ENCODE peak calls at places on chromosomes 16 and 17, in seven cellular contexts. One of them, this sample, is unnamed. For H3K27me3, the result is how much of the 10 kb centered on the place peaks cover.

GRCh38 chr16:87235810-87236515 is 81.2 kb downstream of the C16orf95 start:
- DNase-seq in K562: no peak
- DNase-seq in stomach: no peak
- DNase-seq in breast epithelium: no peak
- DNase-seq in endodermal cell: peak
- DNase-seq in tibial nerve: no peak
- DNase-seq in AG04450: no peak
- DNase-seq in this sample: no peak

GRCh38 chr17:52159810-52160578 is 1.5 kb upstream of the CA10 start:
- DNase-seq in endodermal cell: no peak
- DNase-seq in tibial nerve: no peak
- DNase-seq in K562: no peak
- DNase-seq in breast epithelium: no peak
- DNase-seq in AG04450: no peak
- DNase-seq in stomach: no peak
- DNase-seq in this sample: no peak

GRCh38 chr16:27820646-27821345 is 242.7 kb downstream of the GSG1L start:
- DNase-seq in tibial nerve: no peak
- DNase-seq in K562: no peak
- DNase-seq in breast epithelium: no peak
- DNase-seq in stomach: no peak
- DNase-seq in AG04450: no peak
- DNase-seq in endodermal cell: peak
- DNase-seq in this sample: no peak

GRCh38 chr17:83053779-83054451 is 25.5 kb upstream of the METRNL start:
- DNase-seq in breast epithelium: no peak
- DNase-seq in AG04450: no peak
- DNase-seq in stomach: peak
- DNase-seq in tibial nerve: peak
- DNase-seq in K562: no peak
- DNase-seq in endodermal cell: peak
- DNase-seq in this sample: no peak

GRCh38 chr17:39671651-39672521 is 3.6 kb downstream of the PNMT start:
- DNase-seq in breast epithelium: no peak
- DNase-seq in endodermal cell: peak
- DNase-seq in AG04450: no peak
- DNase-seq in tibial nerve: no peak
- DNase-seq in K562: peak
- DNase-seq in stomach: peak
- DNase-seq in this sample: peak

GRCh38 chr17:65047939-65048338 is 8.6 kb downstream of the GNA13 start:
- DNase-seq in stomach: no peak
- DNase-seq in breast epithelium: no peak
- DNase-seq in AG04450: no peak
- DNase-seq in endodermal cell: no peak
- DNase-seq in tibial nerve: no peak
- DNase-seq in K562: no peak
- DNase-seq in this sample: no peak

GRCh38 chr16:1545044-1545736 is 11.7 kb downstream of the TMEM204 start:
- DNase-seq in K562: no peak
- DNase-seq in breast epithelium: no peak
- DNase-seq in stomach: no peak
- DNase-seq in tibial nerve: no peak
- DNase-seq in endodermal cell: no peak
- DNase-seq in AG04450: no peak
- DNase-seq in this sample: no peak

GRCh38 chr16:1979271-1980025 is 1.8 kb downstream of the NOXO1 start:
- DNase-seq in endodermal cell: peak
- DNase-seq in stomach: peak
- DNase-seq in tibial nerve: no peak
- DNase-seq in AG04450: no peak
- DNase-seq in breast epithelium: no peak
- DNase-seq in K562: no peak
- DNase-seq in this sample: no peak

GRCh38 chr16:68229431-68230175 is 6.3 kb downstream of the ESRP2 start:
- DNase-seq in breast epithelium: no peak
- DNase-seq in K562: peak
- DNase-seq in tibial nerve: peak
- DNase-seq in AG04450: peak
- DNase-seq in endodermal cell: peak
- DNase-seq in stomach: peak
- DNase-seq in this sample: peak

GRCh38 chr17:76246080-76247066 is 6.1 kb upstream of the RNF157 start:
- DNase-seq in AG04450: no peak
- DNase-seq in stomach: no peak
- DNase-seq in endodermal cell: peak
- DNase-seq in breast epithelium: no peak
- DNase-seq in tibial nerve: no peak
- DNase-seq in K562: peak
- DNase-seq in this sample: no peak

GRCh38 chr16:48558269-48558915 is 51.6 kb downstream of the N4BP1 start:
- DNase-seq in AG04450: no peak
- DNase-seq in endodermal cell: no peak
- DNase-seq in breast epithelium: no peak
- DNase-seq in K562: no peak
- DNase-seq in tibial nerve: no peak
- DNase-seq in stomach: no peak
- DNase-seq in this sample: no peak

GRCh38 chr17:43416998-43417891 is 18.5 kb downstream of the ARL4D start:
- DNase-seq in K562: no peak
- DNase-seq in endodermal cell: no peak
- DNase-seq in breast epithelium: peak
- DNase-seq in AG04450: no peak
- DNase-seq in stomach: peak
- DNase-seq in tibial nerve: no peak
- DNase-seq in this sample: peak

GRCh38 chr17:10034719-10035475 is 129.8 kb upstream of the RCVRN start:
- DNase-seq in tibial nerve: no peak
- DNase-seq in breast epithelium: no peak
- DNase-seq in AG04450: no peak
- DNase-seq in stomach: no peak
- DNase-seq in endodermal cell: no peak
- DNase-seq in K562: no peak
- DNase-seq in this sample: no peak

GRCh38 chr16:70158261-70158939 is 15.2 kb upstream of the CLEC18C start:
- DNase-seq in endodermal cell: peak
- DNase-seq in AG04450: no peak
- DNase-seq in K562: peak
- DNase-seq in breast epithelium: no peak
- DNase-seq in tibial nerve: no peak
- DNase-seq in stomach: no peak
- DNase-seq in this sample: no peak

GRCh38 chr16:3807425-3808123 is 72.9 kb downstream of the CREBBP start:
- DNase-seq in breast epithelium: no peak
- DNase-seq in AG04450: no peak
- DNase-seq in stomach: no peak
- DNase-seq in K562: no peak
- DNase-seq in tibial nerve: no peak
- DNase-seq in endodermal cell: no peak
- DNase-seq in this sample: no peak

GRCh38 chr16:16014329-16015224 is 65.2 kb downstream of the ABCC1 start:
- DNase-seq in breast epithelium: peak
- DNase-seq in endodermal cell: no peak
- DNase-seq in K562: no peak
- DNase-seq in AG04450: no peak
- DNase-seq in stomach: peak
- DNase-seq in tibial nerve: peak
- DNase-seq in this sample: peak

GRCh38 chr17:4625181-4625601 is 16.3 kb downstream of the ALOX15 start:
- DNase-seq in endodermal cell: no peak
- DNase-seq in K562: no peak
- DNase-seq in stomach: no peak
- DNase-seq in tibial nerve: no peak
- DNase-seq in breast epithelium: no peak
- DNase-seq in AG04450: no peak
- DNase-seq in this sample: no peak

GRCh38 chr17:74433421-74434121 is 1.7 kb downstream of the GPRC5C start:
- DNase-seq in endodermal cell: peak
- DNase-seq in breast epithelium: no peak
- DNase-seq in tibial nerve: no peak
- DNase-seq in K562: peak
- DNase-seq in AG04450: no peak
- DNase-seq in stomach: peak
- DNase-seq in this sample: no peak

GRCh38 chr17:57625511-57625910 is 119.6 kb downstream of the CCDC182 start:
- DNase-seq in endodermal cell: no peak
- DNase-seq in K562: no peak
- DNase-seq in stomach: no peak
- DNase-seq in AG04450: no peak
- DNase-seq in breast epithelium: no peak
- DNase-seq in tibial nerve: no peak
- DNase-seq in this sample: no peak

GRCh38 chr16:54245788-54246453 is 40.7 kb downstream of the IRX3 start:
- DNase-seq in K562: peak
- DNase-seq in breast epithelium: no peak
- DNase-seq in stomach: no peak
- DNase-seq in tibial nerve: no peak
- DNase-seq in endodermal cell: no peak
- DNase-seq in AG04450: no peak
- DNase-seq in this sample: no peak

GRCh38 chr17:82449883-82450356 is 632 bp downstream of the CYBC1 start:
- DNase-seq in stomach: no peak
- DNase-seq in AG04450: no peak
- DNase-seq in breast epithelium: no peak
- DNase-seq in tibial nerve: no peak
- DNase-seq in endodermal cell: no peak
- DNase-seq in K562: no peak
- DNase-seq in this sample: no peak

GRCh38 chr16:70529051-70529777 is 5.6 kb downstream of the SF3B3 start:
- DNase-seq in breast epithelium: no peak
- DNase-seq in AG04450: no peak
- DNase-seq in endodermal cell: no peak
- DNase-seq in tibial nerve: peak
- DNase-seq in stomach: no peak
- DNase-seq in K562: no peak
- DNase-seq in this sample: no peak

GRCh38 chr17:37700881-37701280 is 44.0 kb downstream of the HNF1B start:
- DNase-seq in stomach: no peak
- DNase-seq in AG04450: no peak
- DNase-seq in endodermal cell: no peak
- DNase-seq in breast epithelium: no peak
- DNase-seq in K562: no peak
- DNase-seq in tibial nerve: no peak
- DNase-seq in this sample: no peak

GRCh38 chr17:37699285-37699973 is 45.4 kb downstream of the HNF1B start:
- DNase-seq in tibial nerve: no peak
- DNase-seq in K562: no peak
- DNase-seq in AG04450: no peak
- DNase-seq in endodermal cell: no peak
- DNase-seq in breast epithelium: no peak
- DNase-seq in stomach: no peak
- DNase-seq in this sample: no peak

GRCh38 chr17:37698856-37699255 is 46.0 kb downstream of the HNF1B start:
- DNase-seq in breast epithelium: no peak
- DNase-seq in K562: no peak
- DNase-seq in stomach: no peak
- DNase-seq in AG04450: no peak
- DNase-seq in tibial nerve: no peak
- DNase-seq in endodermal cell: no peak
- DNase-seq in this sample: no peak

GRCh38 chr17:37701424-37702020 is 43.3 kb downstream of the HNF1B start:
- DNase-seq in tibial nerve: peak
- DNase-seq in breast epithelium: no peak
- DNase-seq in stomach: peak
- DNase-seq in K562: peak
- DNase-seq in AG04450: no peak
- DNase-seq in endodermal cell: peak
- DNase-seq in this sample: no peak

GRCh38 chr17:37702605-37703004 is 42.3 kb downstream of the HNF1B start:
- DNase-seq in K562: peak
- DNase-seq in AG04450: peak
- DNase-seq in breast epithelium: no peak
- DNase-seq in stomach: no peak
- DNase-seq in tibial nerve: no peak
- DNase-seq in endodermal cell: no peak
- DNase-seq in this sample: no peak
- TF ChIP-seq CTCF in K562: no peak
- TF ChIP-seq CTCF in AG04450: no peak
- TF ChIP-seq CTCF in breast epithelium: no peak
- TF ChIP-seq CTCF in stomach: no peak
- TF ChIP-seq CTCF in tibial nerve: no peak
- TF ChIP-seq CTCF in endodermal cell: no peak
- TF ChIP-seq CTCF in this sample: no peak

DNA sequence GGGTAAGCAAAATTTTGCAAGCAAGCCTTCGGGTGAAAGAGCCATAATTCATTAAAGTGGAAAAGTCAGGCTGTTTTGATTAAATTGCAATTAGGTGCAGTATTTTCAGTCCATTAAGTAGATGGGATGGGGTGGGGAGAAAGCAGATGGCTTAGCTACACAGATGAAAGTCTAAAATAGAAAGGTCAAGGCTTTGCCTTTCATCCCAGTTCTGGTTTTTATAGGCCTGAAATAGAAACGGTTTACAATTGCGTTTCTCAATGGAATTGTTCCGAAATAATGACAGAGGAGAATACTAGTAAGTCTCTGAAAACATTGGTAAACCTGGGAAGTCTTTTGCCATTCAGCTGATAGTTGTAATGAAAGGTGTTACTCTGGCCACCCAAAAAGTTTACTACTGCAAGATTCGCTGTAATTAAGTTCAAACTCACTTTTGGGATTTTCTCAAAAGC is 1.5 kb downstream of the PPM1E start:
- DNase-seq in K562: no peak
- DNase-seq in breast epithelium: no peak
- DNase-seq in endodermal cell: no peak
- DNase-seq in tibial nerve: no peak
- DNase-seq in AG04450: no peak
- DNase-seq in stomach: no peak
- DNase-seq in this sample: no peak
- H3K27me3 ChIP-seq in K562: under half
- H3K27me3 ChIP-seq in breast epithelium: under half
- H3K27me3 ChIP-seq in endodermal cell: under half
- H3K27me3 ChIP-seq in tibial nerve: half or more
- H3K27me3 ChIP-seq in AG04450: under half
- H3K27me3 ChIP-seq in stomach: half or more
- H3K27me3 ChIP-seq in this sample: under half

GRCh38 chr17:78214706-78215061 is 631 bp downstream of the BIRC5 start:
- DNase-seq in breast epithelium: no peak
- DNase-seq in stomach: no peak
- DNase-seq in AG04450: no peak
- DNase-seq in K562: no peak
- DNase-seq in endodermal cell: no peak
- DNase-seq in tibial nerve: no peak
- DNase-seq in this sample: no peak
- H3K4me3 ChIP-seq in breast epithelium: no peak
- H3K4me3 ChIP-seq in stomach: peak
- H3K4me3 ChIP-seq in AG04450: peak
- H3K4me3 ChIP-seq in K562: peak
- H3K4me3 ChIP-seq in endodermal cell: peak
- H3K4me3 ChIP-seq in tibial nerve: peak
- H3K4me3 ChIP-seq in this sample: no peak

DNA sequence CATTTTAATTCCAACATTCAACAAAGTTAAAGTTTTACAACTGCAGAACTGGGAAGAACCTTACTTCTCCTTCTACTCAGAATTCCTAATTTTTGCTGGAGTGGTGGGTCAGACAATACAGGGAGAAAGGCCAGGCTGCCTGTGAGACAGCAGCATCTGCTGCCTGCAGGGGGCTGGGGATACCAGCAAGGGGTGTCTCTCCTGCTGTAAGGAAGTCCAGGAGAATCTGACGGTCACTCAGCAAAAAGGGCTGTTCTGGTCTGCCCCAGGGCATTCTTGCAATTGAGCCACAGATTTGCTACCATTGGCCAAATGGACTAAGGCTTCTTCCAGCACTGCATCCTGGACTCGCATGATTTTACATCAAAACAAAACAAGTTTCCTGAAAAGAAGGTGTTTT is 426.6 kb upstream of the CDH11 start:
- DNase-seq in breast epithelium: no peak
- DNase-seq in K562: no peak
- DNase-seq in stomach: no peak
- DNase-seq in AG04450: no peak
- DNase-seq in tibial nerve: no peak
- DNase-seq in endodermal cell: peak
- DNase-seq in this sample: no peak
- TF ChIP-seq CTCF in breast epithelium: no peak
- TF ChIP-seq CTCF in K562: no peak
- TF ChIP-seq CTCF in stomach: no peak
- TF ChIP-seq CTCF in AG04450: peak
- TF ChIP-seq CTCF in tibial nerve: no peak
- TF ChIP-seq CTCF in endodermal cell: peak
- TF ChIP-seq CTCF in this sample: no peak